ENCODE peak calls at places on chromosomes 13 and 19, in ten cellular contexts. V is Calu3; I is activated naive CD4-positive, alpha-beta T cell treated with anti-CD3 and anti-CD28 coated beads for 36 hours; H is left cardiac atrium; R is activated B cell treated with CpG ODN at 0.5 μM for 24 hours; F is sciatic nerve; T is fibroblast of lung; W is A549; N is activated naive CD8-positive, alpha-beta T cell treated with anti-CD3 and anti-CD28 coated beads for 36 hours; P is skeletal muscle cell. Y is an unnamed sample.
A peak's percentile ranks its signal among the peaks of the same experiment; 100 is the strongest.

GRCh38 chr13:73142091-73142490 is 83.3 kb downstream of the KLF5 start:
- DNase-seq in V (no peak), I (no peak), H (no peak), R (no peak), F (no peak), T (peak; percentile 4), W (no peak), N (no peak), P (no peak), Y (no peak)

GRCh38 chr19:2043864-2044708 is 7.0 kb downstream of the MKNK2 start:
- DNase-seq in V (no peak), I (no peak), H (no peak), R (peak; percentile 35), F (peak; percentile 68), T (no peak), W (no peak), N (no peak), P (no peak), Y (no peak)

GRCh38 chr13:45055902-45056648 is 64.2 kb upstream of the GTF2F2 start:
- DNase-seq in V (no peak), I (peak; percentile 34), H (peak; percentile 25), R (no peak), F (peak; percentile 68), T (peak; percentile 72), W (no peak), N (peak; percentile 35), P (no peak), Y (no peak)

GRCh38 chr13:100646030-100646673 is 28.4 kb downstream of the TMTC4 start:
- DNase-seq in V (peak; percentile 5), I (peak; percentile 10), H (no peak), R (no peak), F (no peak), T (peak; percentile 25), W (peak; percentile 8), N (no peak), P (peak; percentile 12), Y (no peak)

GRCh38 chr19:41328818-41329220 is 18.8 kb downstream of the CCDC97 start:
- DNase-seq in V (no peak), I (no peak), H (no peak), R (no peak), F (no peak), T (no peak), W (no peak), N (no peak), P (no peak), Y (no peak)

GRCh38 chr13:103695320-103695719 is 629.1 kb upstream of the SLC10A2 start:
- DNase-seq in V (no peak), I (no peak), H (no peak), R (no peak), F (no peak), T (no peak), W (no peak), N (no peak), P (no peak), Y (no peak)

GRCh38 chr13:76982051-76982450 is 9.8 kb upstream of the CLN5 start:
- DNase-seq in V (no peak), I (no peak), H (no peak), R (no peak), F (no peak), T (no peak), W (no peak), N (no peak), P (no peak), Y (no peak)

GRCh38 chr13:29693297-29693945 is 97.9 kb upstream of the SLC7A1 start:
- DNase-seq in V (peak; percentile 44), I (no peak), H (no peak), R (no peak), F (no peak), T (no peak), W (no peak), N (no peak), P (no peak), Y (no peak)

GRCh38 chr19:19866599-19867248 is 1.0 kb downstream of the ZNF253 start:
- DNase-seq in V (peak; percentile 0), I (peak; percentile 78), H (peak; percentile 45), R (peak; percentile 49), F (no peak), T (peak; percentile 17), W (no peak), N (peak; percentile 53), P (no peak), Y (no peak)

GRCh38 chr13:106523566-106523965 is 11.9 kb downstream of the EFNB2 start:
- DNase-seq in V (no peak), I (no peak), H (no peak), R (no peak), F (no peak), T (peak; percentile 58), W (no peak), N (no peak), P (no peak), Y (no peak)

GRCh38 chr13:95180513-95181245 is 120.6 kb downstream of the ABCC4 start:
- DNase-seq in V (no peak), I (no peak), H (no peak), R (no peak), F (no peak), T (no peak), W (no peak), N (no peak), P (no peak), Y (no peak)

GRCh38 chr19:14632286-14632685 is 42.4 kb downstream of the ADGRE3 start:
- DNase-seq in V (peak; percentile 8), I (peak; percentile 16), H (no peak), R (no peak), F (no peak), T (peak; percentile 4), W (peak; percentile 19), N (peak; percentile 8), P (no peak), Y (no peak)

GRCh38 chr13:25463496-25463895 is 91.7 kb downstream of the ATP8A2 start:
- DNase-seq in V (no peak), I (no peak), H (no peak), R (no peak), F (no peak), T (no peak), W (no peak), N (no peak), P (no peak), Y (no peak)

GRCh38 chr13:42883771-42884170 is 102.4 kb downstream of the FAM216B start:
- DNase-seq in V (peak; percentile 1), I (peak; percentile 10), H (no peak), R (no peak), F (no peak), T (peak; percentile 61), W (no peak), N (no peak), P (peak; percentile 70), Y (no peak)

GRCh38 chr13:95921485-95921884 is 131.7 kb downstream of the UGGT2 start:
- DNase-seq in V (no peak), I (no peak), H (no peak), R (no peak), F (no peak), T (no peak), W (no peak), N (no peak), P (no peak), Y (no peak)

GRCh38 chr13:30186644-30187431 is 120.5 kb downstream of the KATNAL1 start:
- DNase-seq in V (no peak), I (no peak), H (no peak), R (no peak), F (no peak), T (no peak), W (no peak), N (no peak), P (no peak), Y (no peak)

GRCh38 chr13:96982672-96983071 is 11.6 kb downstream of the OXGR1 start:
- DNase-seq in V (no peak), I (no peak), H (no peak), R (no peak), F (no peak), T (no peak), W (no peak), N (no peak), P (no peak), Y (no peak)

GRCh38 chr19:23415561-23416191 is 20.4 kb upstream of the ZNF91 start:
- DNase-seq in V (no peak), I (peak; percentile 27), H (peak; percentile 54), R (no peak), F (no peak), T (no peak), W (no peak), N (peak; percentile 22), P (no peak), Y (no peak)

GRCh38 chr13:23959231-23959862 is 62.0 kb upstream of the C1QTNF9B start:
- DNase-seq in V (no peak), I (no peak), H (no peak), R (no peak), F (no peak), T (no peak), W (no peak), N (no peak), P (no peak), Y (no peak)

GRCh38 chr19:14554382-14554812 is 17.5 kb downstream of the NDUFB7 start:
- DNase-seq in V (no peak), I (no peak), H (no peak), R (no peak), F (no peak), T (no peak), W (no peak), N (no peak), P (no peak), Y (peak; percentile 87)

GRCh38 chr13:61463027-61463426 is 47.4 kb upstream of the PCDH20 start:
- DNase-seq in V (no peak), I (no peak), H (no peak), R (no peak), F (no peak), T (no peak), W (no peak), N (no peak), P (no peak), Y (no peak)

GRCh38 chr13:100674363-100674847 is at the start of gene TMTC4:
- DNase-seq in V (peak; percentile 2), I (no peak), H (no peak), R (no peak), F (no peak), T (no peak), W (no peak), N (no peak), P (no peak), Y (no peak)

GRCh38 chr19:4051175-4052101 is 15.3 kb downstream of the ZBTB7A start:
- DNase-seq in V (peak; percentile 69), I (no peak), H (peak; percentile 65), R (no peak), F (peak; percentile 63), T (peak; percentile 68), W (no peak), N (no peak), P (no peak), Y (peak; percentile 69)

GRCh38 chr13:35309711-35310110 is 166.8 kb downstream of the MAB21L1 start:
- DNase-seq in V (no peak), I (no peak), H (no peak), R (no peak), F (no peak), T (no peak), W (no peak), N (no peak), P (no peak), Y (no peak)

GRCh38 chr19:47445937-47446402 is 25.7 kb downstream of the SLC8A2 start:
- DNase-seq in V (peak; percentile 65), I (peak; percentile 65), H (peak; percentile 54), R (peak; percentile 46), F (no peak), T (no peak), W (no peak), N (peak; percentile 39), P (no peak), Y (peak; percentile 37)

GRCh38 chr19:51462681-51463080 is 4.4 kb upstream of the SIGLEC8 start:
- DNase-seq in V (no peak), I (no peak), H (no peak), R (no peak), F (no peak), T (no peak), W (no peak), N (no peak), P (no peak), Y (no peak)

GRCh38 chr13:25657062-25657588 is 285.4 kb downstream of the ATP8A2 start:
- DNase-seq in V (no peak), I (no peak), H (no peak), R (no peak), F (no peak), T (no peak), W (no peak), N (no peak), P (no peak), Y (no peak)

GRCh38 chr13:50387124-50387581 is 371.9 kb downstream of the KCNRG start:
- DNase-seq in V (peak; percentile 30), I (peak; percentile 56), H (peak; percentile 63), R (peak; percentile 28), F (peak; percentile 64), T (peak; percentile 44), W (no peak), N (no peak), P (no peak), Y (peak; percentile 87)

Y was measured in right lobe of liver.